ENCODE peak calls at places on chromosomes 7 and 10, in six cellular contexts. One of them, this sample, is unnamed.

GRCh38 chr7:41185851-41186250 is 517.0 kb downstream of the INHBA start:
- DNase-seq in tibial artery: no peak
- DNase-seq in right cardiac atrium: no peak
- DNase-seq in IMR-90: no peak
- DNase-seq in AG04450: no peak
- DNase-seq in WERI-Rb-1: no peak
- DNase-seq in this sample: no peak

GRCh38 chr10:114022292-114022691 is 21.4 kb upstream of the ADRB1 start:
- DNase-seq in WERI-Rb-1: peak
- DNase-seq in AG04450: no peak
- DNase-seq in right cardiac atrium: peak
- DNase-seq in tibial artery: no peak
- DNase-seq in IMR-90: no peak
- DNase-seq in this sample: no peak

GRCh38 chr10:4234661-4235060 is 449.7 kb upstream of the KLF6 start:
- DNase-seq in right cardiac atrium: no peak
- DNase-seq in tibial artery: no peak
- DNase-seq in WERI-Rb-1: no peak
- DNase-seq in AG04450: no peak
- DNase-seq in IMR-90: peak
- DNase-seq in this sample: no peak

GRCh38 chr10:85596389-85596788 is 770.2 kb downstream of the GRID1 start:
- DNase-seq in right cardiac atrium: no peak
- DNase-seq in tibial artery: no peak
- DNase-seq in IMR-90: no peak
- DNase-seq in AG04450: no peak
- DNase-seq in WERI-Rb-1: no peak
- DNase-seq in this sample: no peak

GRCh38 chr10:22712959-22713852 is 1.2 kb downstream of the PIP4K2A start:
- DNase-seq in tibial artery: no peak
- DNase-seq in WERI-Rb-1: peak
- DNase-seq in AG04450: no peak
- DNase-seq in right cardiac atrium: peak
- DNase-seq in IMR-90: peak
- DNase-seq in this sample: peak

GRCh38 chr10:106830466-106830865 is 334.0 kb downstream of the SORCS1 start:
- DNase-seq in tibial artery: no peak
- DNase-seq in WERI-Rb-1: no peak
- DNase-seq in AG04450: no peak
- DNase-seq in IMR-90: no peak
- DNase-seq in right cardiac atrium: no peak
- DNase-seq in this sample: no peak

GRCh38 chr7:40918701-40919271 is 784.0 kb downstream of the SUGCT start:
- DNase-seq in AG04450: peak
- DNase-seq in tibial artery: no peak
- DNase-seq in right cardiac atrium: no peak
- DNase-seq in WERI-Rb-1: no peak
- DNase-seq in IMR-90: peak
- DNase-seq in this sample: no peak

GRCh38 chr7:92835140-92835850 is 1.1 kb downstream of the CDK6 start:
- DNase-seq in tibial artery: peak
- DNase-seq in AG04450: no peak
- DNase-seq in right cardiac atrium: peak
- DNase-seq in IMR-90: peak
- DNase-seq in WERI-Rb-1: peak
- DNase-seq in this sample: peak

GRCh38 chr7:33485746-33486491 is 356.6 kb downstream of the BBS9 start:
- DNase-seq in right cardiac atrium: no peak
- DNase-seq in IMR-90: peak
- DNase-seq in AG04450: no peak
- DNase-seq in WERI-Rb-1: no peak
- DNase-seq in tibial artery: no peak
- DNase-seq in this sample: no peak

GRCh38 chr7:95529701-95530100 is 44.0 kb downstream of the ASB4 start:
- DNase-seq in right cardiac atrium: no peak
- DNase-seq in IMR-90: no peak
- DNase-seq in WERI-Rb-1: no peak
- DNase-seq in AG04450: no peak
- DNase-seq in tibial artery: no peak
- DNase-seq in this sample: no peak

GRCh38 chr7:148116954-148117353 is 473.6 kb upstream of the C7orf33 start:
- DNase-seq in WERI-Rb-1: no peak
- DNase-seq in AG04450: no peak
- DNase-seq in right cardiac atrium: no peak
- DNase-seq in tibial artery: no peak
- DNase-seq in IMR-90: no peak
- DNase-seq in this sample: no peak

GRCh38 chr10:77474386-77474785 is 163.2 kb downstream of the KCNMA1 start:
- DNase-seq in IMR-90: no peak
- DNase-seq in AG04450: no peak
- DNase-seq in WERI-Rb-1: no peak
- DNase-seq in tibial artery: no peak
- DNase-seq in right cardiac atrium: no peak
- DNase-seq in this sample: no peak

GRCh38 chr7:141074997-141075396 is 1.1 kb downstream of the TMEM178B start:
- DNase-seq in AG04450: no peak
- DNase-seq in right cardiac atrium: no peak
- DNase-seq in IMR-90: no peak
- DNase-seq in WERI-Rb-1: no peak
- DNase-seq in tibial artery: no peak
- DNase-seq in this sample: no peak

GRCh38 chr10:50501478-50501877 is 122.3 kb downstream of the SGMS1 start:
- DNase-seq in AG04450: no peak
- DNase-seq in IMR-90: peak
- DNase-seq in right cardiac atrium: no peak
- DNase-seq in WERI-Rb-1: no peak
- DNase-seq in tibial artery: no peak
- DNase-seq in this sample: no peak

DNA sequence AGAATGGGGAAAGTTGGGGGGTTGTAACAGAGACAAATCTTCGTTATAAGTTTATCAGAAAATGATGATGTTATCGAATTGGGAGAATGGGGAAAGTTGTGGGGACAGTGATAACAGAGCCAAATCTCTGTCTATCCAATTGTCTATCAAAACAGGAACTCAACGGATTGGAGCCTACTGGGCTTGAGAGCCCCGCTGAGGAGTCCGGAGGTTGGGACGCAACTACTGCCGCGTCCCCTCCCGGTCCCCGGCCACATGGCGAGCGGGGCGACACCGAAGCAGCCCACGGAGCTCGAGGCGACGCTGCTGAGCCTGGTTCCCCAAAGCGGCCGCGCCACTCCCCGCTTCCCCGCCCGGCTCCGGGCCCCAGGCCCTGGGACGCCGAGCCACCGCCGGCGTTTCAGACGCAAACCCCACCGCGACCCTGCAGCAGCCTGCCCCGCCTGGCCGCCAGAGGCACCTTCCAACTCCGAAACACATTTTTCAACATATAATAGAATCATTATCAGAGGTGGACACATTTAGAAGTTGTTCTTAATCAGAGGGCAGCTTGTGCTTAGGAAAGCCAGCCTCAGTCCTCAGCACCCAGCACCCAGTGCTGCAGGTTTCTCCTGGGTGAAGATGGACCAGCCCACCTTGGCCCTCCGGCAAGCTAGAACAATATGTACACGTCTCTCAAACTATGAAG is 13.8 kb upstream of the RALA start:
- DNase-seq in AG04450: no peak
- DNase-seq in IMR-90: no peak
- DNase-seq in tibial artery: no peak
- DNase-seq in WERI-Rb-1: no peak
- DNase-seq in right cardiac atrium: peak
- DNase-seq in this sample: no peak
- H3K4me3 ChIP-seq in AG04450: peak
- H3K4me3 ChIP-seq in IMR-90: peak
- H3K4me3 ChIP-seq in tibial artery: peak
- H3K4me3 ChIP-seq in WERI-Rb-1: no peak
- H3K4me3 ChIP-seq in right cardiac atrium: peak
- H3K4me3 ChIP-seq in this sample: no peak

GRCh38 chr10:102517553-102517952 is 13.8 kb downstream of the SUFU start:
- DNase-seq in WERI-Rb-1: no peak
- DNase-seq in IMR-90: peak
- DNase-seq in tibial artery: peak
- DNase-seq in right cardiac atrium: no peak
- DNase-seq in AG04450: peak
- DNase-seq in this sample: no peak
- H3K4me3 ChIP-seq in WERI-Rb-1: no peak
- H3K4me3 ChIP-seq in IMR-90: no peak
- H3K4me3 ChIP-seq in tibial artery: no peak
- H3K4me3 ChIP-seq in right cardiac atrium: no peak
- H3K4me3 ChIP-seq in AG04450: no peak
- H3K4me3 ChIP-seq in this sample: no peak

DNA sequence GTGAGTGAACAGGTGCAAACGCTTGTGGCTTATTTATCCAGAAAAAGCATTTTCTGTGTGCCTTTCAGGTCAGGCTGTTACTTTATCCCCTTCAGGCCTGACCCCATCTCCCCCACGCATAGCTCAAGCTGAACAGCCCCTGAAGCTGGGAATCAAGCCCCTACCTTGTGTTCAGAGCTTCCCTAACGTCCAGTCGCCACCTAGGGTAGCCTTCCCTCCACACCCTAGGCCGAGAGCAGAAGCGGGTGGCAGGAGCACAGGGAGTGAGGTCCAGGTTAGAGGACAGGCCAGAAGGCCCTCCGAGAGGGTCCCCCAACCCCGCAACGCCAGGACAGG is 497 bp upstream of the SEMA4G start:
- DNase-seq in IMR-90: no peak
- DNase-seq in WERI-Rb-1: no peak
- DNase-seq in tibial artery: no peak
- DNase-seq in right cardiac atrium: no peak
- DNase-seq in AG04450: no peak
- DNase-seq in this sample: no peak
- H3K4me3 ChIP-seq in IMR-90: peak
- H3K4me3 ChIP-seq in WERI-Rb-1: peak
- H3K4me3 ChIP-seq in tibial artery: peak
- H3K4me3 ChIP-seq in right cardiac atrium: peak
- H3K4me3 ChIP-seq in AG04450: peak
- H3K4me3 ChIP-seq in this sample: peak

GRCh38 chr7:35971133-35971995 is 170.5 kb downstream of the SEPTIN7 start:
- DNase-seq in IMR-90: no peak
- DNase-seq in right cardiac atrium: peak
- DNase-seq in tibial artery: no peak
- DNase-seq in WERI-Rb-1: no peak
- DNase-seq in AG04450: no peak
- DNase-seq in this sample: no peak
- H3K4me3 ChIP-seq in IMR-90: no peak
- H3K4me3 ChIP-seq in right cardiac atrium: peak
- H3K4me3 ChIP-seq in tibial artery: peak
- H3K4me3 ChIP-seq in WERI-Rb-1: no peak
- H3K4me3 ChIP-seq in AG04450: no peak
- H3K4me3 ChIP-seq in this sample: peak